ENCODE peak calls at places on chromosomes 4 and X, in eight cellular contexts. One of them, this sample, is unnamed.

GRCh38 chrX:123013141-123013540 is 170.9 kb upstream of the GRIA3 start:
- DNase-seq in IMR-90: no peak
- DNase-seq in spleen: no peak
- DNase-seq in GM12878: no peak
- DNase-seq in uterus: no peak
- DNase-seq in tibial nerve: no peak
- DNase-seq in vagina: no peak
- DNase-seq in stomach: no peak
- DNase-seq in this sample: no peak

GRCh38 chr4:186485621-186486062 is 69.7 kb downstream of the MTNR1A start:
- DNase-seq in IMR-90: peak; percentile 19
- DNase-seq in spleen: no peak
- DNase-seq in GM12878: no peak
- DNase-seq in uterus: no peak
- DNase-seq in tibial nerve: peak; percentile 6
- DNase-seq in vagina: no peak
- DNase-seq in stomach: no peak
- DNase-seq in this sample: no peak

GRCh38 chr4:60619531-60620305 is 580.4 kb upstream of the ADGRL3 start:
- DNase-seq in IMR-90: peak; percentile 64
- DNase-seq in spleen: no peak
- DNase-seq in GM12878: no peak
- DNase-seq in uterus: no peak
- DNase-seq in tibial nerve: no peak
- DNase-seq in vagina: no peak
- DNase-seq in stomach: no peak
- DNase-seq in this sample: no peak

GRCh38 chr4:7750508-7750907 is 189.2 kb downstream of the AFAP1 start:
- DNase-seq in IMR-90: no peak
- DNase-seq in spleen: no peak
- DNase-seq in GM12878: no peak
- DNase-seq in uterus: no peak
- DNase-seq in tibial nerve: no peak
- DNase-seq in vagina: no peak
- DNase-seq in stomach: no peak
- DNase-seq in this sample: no peak

GRCh38 chr4:14260591-14260990 is 633.1 kb upstream of the BOD1L1 start:
- DNase-seq in IMR-90: no peak
- DNase-seq in spleen: no peak
- DNase-seq in GM12878: no peak
- DNase-seq in uterus: no peak
- DNase-seq in tibial nerve: no peak
- DNase-seq in vagina: no peak
- DNase-seq in stomach: no peak
- DNase-seq in this sample: no peak

GRCh38 chrX:153870791-153871360 is 15.1 kb downstream of the L1CAM start:
- DNase-seq in IMR-90: no peak
- DNase-seq in spleen: peak; percentile 51
- DNase-seq in GM12878: no peak
- DNase-seq in uterus: no peak
- DNase-seq in tibial nerve: no peak
- DNase-seq in vagina: no peak
- DNase-seq in stomach: no peak
- DNase-seq in this sample: no peak

GRCh38 chr4:134324179-134324578 is 122.6 kb upstream of the PABPC4L start:
- DNase-seq in IMR-90: no peak
- DNase-seq in spleen: no peak
- DNase-seq in GM12878: no peak
- DNase-seq in uterus: no peak
- DNase-seq in tibial nerve: no peak
- DNase-seq in vagina: no peak
- DNase-seq in stomach: no peak
- DNase-seq in this sample: no peak

GRCh38 chrX:123256378-123256777 is 72.3 kb downstream of the GRIA3 start:
- DNase-seq in IMR-90: no peak
- DNase-seq in spleen: no peak
- DNase-seq in GM12878: peak; percentile 24
- DNase-seq in uterus: no peak
- DNase-seq in tibial nerve: no peak
- DNase-seq in vagina: no peak
- DNase-seq in stomach: no peak
- DNase-seq in this sample: no peak

GRCh38 chr4:13367244-13367643 is 116.9 kb downstream of the RAB28 start:
- DNase-seq in IMR-90: no peak
- DNase-seq in spleen: no peak
- DNase-seq in GM12878: no peak
- DNase-seq in uterus: no peak
- DNase-seq in tibial nerve: no peak
- DNase-seq in vagina: no peak
- DNase-seq in stomach: no peak
- DNase-seq in this sample: no peak

GRCh38 chr4:3022112-3022511 is 52.2 kb downstream of the HTT-AS start:
- DNase-seq in IMR-90: no peak
- DNase-seq in spleen: peak; percentile 8
- DNase-seq in GM12878: no peak
- DNase-seq in uterus: no peak
- DNase-seq in tibial nerve: no peak
- DNase-seq in vagina: no peak
- DNase-seq in stomach: no peak
- DNase-seq in this sample: no peak

GRCh38 chr4:177632481-177632880 is 190.2 kb upstream of the AGA start:
- DNase-seq in IMR-90: no peak
- DNase-seq in spleen: no peak
- DNase-seq in GM12878: no peak
- DNase-seq in uterus: no peak
- DNase-seq in tibial nerve: no peak
- DNase-seq in vagina: no peak
- DNase-seq in stomach: no peak
- DNase-seq in this sample: no peak

GRCh38 chr4:37836838-37837413 is 10.4 kb downstream of the PGM2 start:
- DNase-seq in IMR-90: no peak
- DNase-seq in spleen: no peak
- DNase-seq in GM12878: no peak
- DNase-seq in uterus: no peak
- DNase-seq in tibial nerve: no peak
- DNase-seq in vagina: no peak
- DNase-seq in stomach: no peak
- DNase-seq in this sample: no peak

GRCh38 chr4:24743931-24744330 is 51.4 kb upstream of the SOD3 start:
- DNase-seq in IMR-90: peak; percentile 4
- DNase-seq in spleen: no peak
- DNase-seq in GM12878: no peak
- DNase-seq in uterus: peak; percentile 40
- DNase-seq in tibial nerve: no peak
- DNase-seq in vagina: no peak
- DNase-seq in stomach: no peak
- DNase-seq in this sample: no peak

GRCh38 chrX:38804481-38805293 is 3.4 kb downstream of the MID1IP1 start:
- DNase-seq in IMR-90: no peak
- DNase-seq in spleen: peak; percentile 85
- DNase-seq in GM12878: no peak
- DNase-seq in uterus: peak; percentile 20
- DNase-seq in tibial nerve: no peak
- DNase-seq in vagina: no peak
- DNase-seq in stomach: peak; percentile 52
- DNase-seq in this sample: peak; percentile 27

GRCh38 chr4:31768756-31769155 is 1048.6 kb downstream of the PCDH7 start:
- DNase-seq in IMR-90: no peak
- DNase-seq in spleen: no peak
- DNase-seq in GM12878: no peak
- DNase-seq in uterus: no peak
- DNase-seq in tibial nerve: no peak
- DNase-seq in vagina: no peak
- DNase-seq in stomach: no peak
- DNase-seq in this sample: no peak

GRCh38 chrX:41677661-41678060 is 11.1 kb upstream of the GPR34 start:
- DNase-seq in IMR-90: no peak
- DNase-seq in spleen: no peak
- DNase-seq in GM12878: no peak
- DNase-seq in uterus: no peak
- DNase-seq in tibial nerve: no peak
- DNase-seq in vagina: no peak
- DNase-seq in stomach: no peak
- DNase-seq in this sample: no peak

GRCh38 chrX:136747003-136747986 is 33.4 kb downstream of the ARHGEF6 start:
- DNase-seq in IMR-90: no peak
- DNase-seq in spleen: no peak
- DNase-seq in GM12878: no peak
- DNase-seq in uterus: no peak
- DNase-seq in tibial nerve: no peak
- DNase-seq in vagina: no peak
- DNase-seq in stomach: no peak
- DNase-seq in this sample: no peak

GRCh38 chr4:38949416-38950051 is 81.9 kb downstream of the FAM114A1 start:
- DNase-seq in IMR-90: peak; percentile 70
- DNase-seq in spleen: no peak
- DNase-seq in GM12878: no peak
- DNase-seq in uterus: no peak
- DNase-seq in tibial nerve: no peak
- DNase-seq in vagina: no peak
- DNase-seq in stomach: no peak
- DNase-seq in this sample: no peak

GRCh38 chrX:23525531-23525930 is 141.8 kb upstream of the PRDX4 start:
- DNase-seq in IMR-90: no peak
- DNase-seq in spleen: no peak
- DNase-seq in GM12878: no peak
- DNase-seq in uterus: no peak
- DNase-seq in tibial nerve: no peak
- DNase-seq in vagina: no peak
- DNase-seq in stomach: peak; percentile 48
- DNase-seq in this sample: peak; percentile 27

GRCh38 chr4:152079543-152080293 is 318.9 kb upstream of the GATB start:
- DNase-seq in IMR-90: no peak
- DNase-seq in spleen: no peak
- DNase-seq in GM12878: no peak
- DNase-seq in uterus: no peak
- DNase-seq in tibial nerve: no peak
- DNase-seq in vagina: no peak
- DNase-seq in stomach: no peak
- DNase-seq in this sample: no peak

GRCh38 chr4:38865445-38865844 is 2.2 kb upstream of the FAM114A1 start:
- DNase-seq in IMR-90: no peak
- DNase-seq in spleen: no peak
- DNase-seq in GM12878: no peak
- DNase-seq in uterus: no peak
- DNase-seq in tibial nerve: no peak
- DNase-seq in vagina: no peak
- DNase-seq in stomach: peak; percentile 28
- DNase-seq in this sample: no peak

GRCh38 chr4:150782311-150782710 is 200.4 kb downstream of the MAB21L2 start:
- DNase-seq in IMR-90: peak; percentile 7
- DNase-seq in spleen: no peak
- DNase-seq in GM12878: no peak
- DNase-seq in uterus: no peak
- DNase-seq in tibial nerve: no peak
- DNase-seq in vagina: no peak
- DNase-seq in stomach: no peak
- DNase-seq in this sample: no peak

GRCh38 chrX:2317527-2318055 is 183.2 kb downstream of the DHRSX start:
- DNase-seq in IMR-90: no peak
- DNase-seq in spleen: no peak
- DNase-seq in GM12878: no peak
- DNase-seq in uterus: no peak
- DNase-seq in tibial nerve: no peak
- DNase-seq in vagina: no peak
- DNase-seq in stomach: no peak
- DNase-seq in this sample: no peak

GRCh38 chr4:188463909-188464308 is 324.7 kb downstream of the TRIML1 start:
- DNase-seq in IMR-90: no peak
- DNase-seq in spleen: no peak
- DNase-seq in GM12878: no peak
- DNase-seq in uterus: no peak
- DNase-seq in tibial nerve: no peak
- DNase-seq in vagina: no peak
- DNase-seq in stomach: no peak
- DNase-seq in this sample: no peak

GRCh38 chr4:37453361-37454262 is 209.1 kb downstream of the NWD2 start:
- DNase-seq in IMR-90: no peak
- DNase-seq in spleen: peak; percentile 86
- DNase-seq in GM12878: no peak
- DNase-seq in uterus: peak; percentile 45
- DNase-seq in tibial nerve: peak; percentile 19
- DNase-seq in vagina: no peak
- DNase-seq in stomach: peak; percentile 84
- DNase-seq in this sample: peak; percentile 83

GRCh38 chr4:83034630-83035494 is at the start of gene COPS4:
- DNase-seq in IMR-90: peak; percentile 100
- DNase-seq in spleen: peak; percentile 99
- DNase-seq in GM12878: peak; percentile 100
- DNase-seq in uterus: peak; percentile 98
- DNase-seq in tibial nerve: peak; percentile 95
- DNase-seq in vagina: peak; percentile 97
- DNase-seq in stomach: peak; percentile 96
- DNase-seq in this sample: peak; percentile 98
- TF ChIP-seq POLR2A in IMR-90: peak; percentile 67
- TF ChIP-seq POLR2A in spleen: peak; percentile 46
- TF ChIP-seq POLR2A in GM12878: peak; percentile 74
- TF ChIP-seq POLR2A in uterus: peak; percentile 67
- TF ChIP-seq POLR2A in tibial nerve: peak; percentile 72
- TF ChIP-seq POLR2A in vagina: peak; percentile 44
- TF ChIP-seq POLR2A in stomach: no peak
- TF ChIP-seq POLR2A in this sample: peak; percentile 76

GRCh38 chrX:71622347-71623104 is 4.2 kb upstream of the CXCR3 start:
- DNase-seq in IMR-90: peak; percentile 57
- DNase-seq in spleen: peak; percentile 90
- DNase-seq in GM12878: peak; percentile 68
- DNase-seq in uterus: peak; percentile 80
- DNase-seq in tibial nerve: peak; percentile 50
- DNase-seq in vagina: no peak
- DNase-seq in stomach: peak; percentile 79
- DNase-seq in this sample: peak; percentile 56
- H3K4me1 ChIP-seq in IMR-90: no peaks in the 10 kb centered on the region
- H3K4me1 ChIP-seq in spleen: peaks cover 79% of the 10 kb centered on the region
- H3K4me1 ChIP-seq in GM12878: peaks cover 56% of the 10 kb centered on the region
- H3K4me1 ChIP-seq in uterus: no peaks in the 10 kb centered on the region
- H3K4me1 ChIP-seq in tibial nerve: peaks cover 15% of the 10 kb centered on the region
- H3K4me1 ChIP-seq in vagina: peaks cover 22% of the 10 kb centered on the region
- H3K4me1 ChIP-seq in stomach: peaks cover 9% of the 10 kb centered on the region
- H3K4me1 ChIP-seq in this sample: no peaks in the 10 kb centered on the region

GRCh38 chr4:121684016-121684415 is 12.8 kb downstream of the ANXA5 start:
- DNase-seq in IMR-90: no peak
- DNase-seq in spleen: no peak
- DNase-seq in GM12878: no peak
- DNase-seq in uterus: no peak
- DNase-seq in tibial nerve: no peak
- DNase-seq in vagina: no peak
- DNase-seq in stomach: no peak
- DNase-seq in this sample: no peak
- H3K36me3 ChIP-seq in IMR-90: peaks cover 48% of the 10 kb centered on the region
- H3K36me3 ChIP-seq in spleen: peaks cover 60% of the 10 kb centered on the region
- H3K36me3 ChIP-seq in GM12878: peaks cover 22% of the 10 kb centered on the region
- H3K36me3 ChIP-seq in uterus: no peaks in the 10 kb centered on the region
- H3K36me3 ChIP-seq in tibial nerve: peaks cover 86% of the 10 kb centered on the region
- H3K36me3 ChIP-seq in vagina: peaks cover 59% of the 10 kb centered on the region
- H3K36me3 ChIP-seq in stomach: peaks cover 29% of the 10 kb centered on the region
- H3K36me3 ChIP-seq in this sample: peaks cover 51% of the 10 kb centered on the region

DNA sequence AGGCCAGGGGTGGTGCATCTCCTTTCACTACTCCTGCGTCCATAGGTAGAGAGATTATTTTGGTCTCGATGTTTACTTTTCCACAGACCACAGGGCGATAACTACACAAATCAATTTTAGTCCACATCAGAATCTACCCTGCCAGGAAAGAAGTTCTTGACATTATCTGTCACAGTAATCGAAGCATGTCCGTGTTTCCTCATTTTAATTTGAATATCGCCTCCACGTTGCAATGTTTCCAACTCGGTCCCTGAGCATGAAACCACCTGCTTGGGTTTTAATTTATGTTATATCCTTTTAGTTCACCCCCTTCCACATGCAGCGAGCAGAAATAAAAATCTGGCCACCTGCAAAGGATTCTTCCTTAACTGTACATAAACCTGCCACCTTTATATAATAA is 100.1 kb upstream of the ATXN3L start:
- DNase-seq in IMR-90: no peak
- DNase-seq in spleen: no peak
- DNase-seq in GM12878: no peak
- DNase-seq in uterus: no peak
- DNase-seq in tibial nerve: no peak
- DNase-seq in vagina: no peak
- DNase-seq in stomach: no peak
- DNase-seq in this sample: no peak
- TF ChIP-seq POLR2A in IMR-90: no peak
- TF ChIP-seq POLR2A in spleen: no peak
- TF ChIP-seq POLR2A in GM12878: no peak
- TF ChIP-seq POLR2A in uterus: no peak
- TF ChIP-seq POLR2A in tibial nerve: no peak
- TF ChIP-seq POLR2A in vagina: no peak
- TF ChIP-seq POLR2A in stomach: no peak
- TF ChIP-seq POLR2A in this sample: no peak

This sample was measured in right lobe of liver.